ENCODE peak calls at places on chromosomes 2 and 18, in six cellular contexts. B is tibial nerve, O is aorta, A is Peyer's patch, S is HAP-1, M is upper lobe of right lung. C is an unnamed sample.

GRCh38 chr2:71830497-71831207 is 317.0 kb downstream of the CYP26B1 start:
- DNase-seq in B (no peak), O (no peak), A (no peak), S (no peak), M (no peak), C (no peak)

GRCh38 chr2:205930209-205930608 is 155.8 kb downstream of the INO80D start:
- DNase-seq in B (no peak), O (no peak), A (no peak), S (peak), M (no peak), C (no peak)

GRCh38 chr18:73848656-73849055 is 299.0 kb downstream of the FBXO15 start:
- DNase-seq in B (no peak), O (no peak), A (no peak), S (no peak), M (no peak), C (no peak)

GRCh38 chr2:147945660-147946059 is 74.9 kb downstream of the ORC4 start:
- DNase-seq in B (no peak), O (no peak), A (no peak), S (no peak), M (no peak), C (no peak)

GRCh38 chr2:101740555-101740964 is 43.1 kb downstream of the MAP4K4 start:
- DNase-seq in B (no peak), O (no peak), A (no peak), S (no peak), M (no peak), C (no peak)

GRCh38 chr2:159742846-159743245 is 30.5 kb downstream of the MARCHF7 start:
- DNase-seq in B (no peak), O (no peak), A (no peak), S (no peak), M (no peak), C (no peak)

GRCh38 chr2:177784449-177784845 is 288.1 kb downstream of the PDE11A start:
- DNase-seq in B (peak), O (no peak), A (no peak), S (no peak), M (no peak), C (no peak)

GRCh38 chr2:231342111-231342711 is 53.3 kb upstream of the B3GNT7 start:
- DNase-seq in B (peak), O (peak), A (no peak), S (no peak), M (peak), C (no peak)

GRCh38 chr2:62340981-62341624 is 145.2 kb downstream of the B3GNT2 start:
- DNase-seq in B (no peak), O (no peak), A (no peak), S (no peak), M (no peak), C (no peak)

GRCh38 chr2:161938335-161938734 is 135.7 kb downstream of the DPP4 start:
- DNase-seq in B (no peak), O (no peak), A (no peak), S (no peak), M (no peak), C (no peak)

GRCh38 chr2:233353101-233353768 is 1.1 kb upstream of the DGKD start:
- DNase-seq in B (no peak), O (no peak), A (peak), S (no peak), M (peak), C (no peak)

GRCh38 chr2:178241852-178242551 is 47.7 kb downstream of the OSBPL6 start:
- DNase-seq in B (peak), O (no peak), A (peak), S (no peak), M (no peak), C (no peak)

GRCh38 chr2:61702088-61702467 is 151.8 kb downstream of the FAM161A start:
- DNase-seq in B (no peak), O (no peak), A (no peak), S (no peak), M (no peak), C (no peak)

GRCh38 chr2:205902041-205902898 is 183.7 kb downstream of the INO80D start:
- DNase-seq in B (no peak), O (no peak), A (peak), S (no peak), M (no peak), C (no peak)

GRCh38 chr2:675051-675450 is 2.2 kb downstream of the TMEM18 start:
- DNase-seq in B (no peak), O (no peak), A (no peak), S (no peak), M (no peak), C (no peak)

GRCh38 chr2:237517990-237518389 is 30.9 kb downstream of the MLPH start:
- DNase-seq in B (no peak), O (no peak), A (no peak), S (no peak), M (no peak), C (no peak)

GRCh38 chr18:22796069-22796468 is 137.1 kb upstream of the RBBP8 start:
- DNase-seq in B (no peak), O (no peak), A (no peak), S (no peak), M (no peak), C (no peak)

GRCh38 chr2:23135481-23136100 is 249.4 kb upstream of the KLHL29 start:
- DNase-seq in B (no peak), O (peak), A (no peak), S (no peak), M (no peak), C (peak)

GRCh38 chr2:233424028-233424951 is 70.0 kb downstream of the DGKD start:
- DNase-seq in B (no peak), O (no peak), A (peak), S (no peak), M (peak), C (no peak)

GRCh38 chr2:211144974-211145373 is 588.6 kb downstream of the CPS1 start:
- DNase-seq in B (no peak), O (no peak), A (no peak), S (no peak), M (no peak), C (no peak)

GRCh38 chr2:147482590-147483292 is 362.1 kb upstream of the ACVR2A start:
- DNase-seq in B (no peak), O (no peak), A (no peak), S (no peak), M (no peak), C (no peak)

GRCh38 chr2:240319855-240320560 is 115.5 kb upstream of the GPC1 start:
- DNase-seq in B (no peak), O (peak), A (no peak), S (no peak), M (no peak), C (no peak)

GRCh38 chr18:27847412-27847811 is 329.5 kb downstream of the CDH2 start:
- DNase-seq in B (no peak), O (no peak), A (no peak), S (no peak), M (no peak), C (no peak)

GRCh38 chr2:174280596-174280995 is 32.3 kb upstream of the OLA1 start:
- DNase-seq in B (no peak), O (no peak), A (no peak), S (no peak), M (no peak), C (no peak)

GRCh38 chr2:129744649-129745048 is 234.8 kb upstream of the RAB6C start:
- DNase-seq in B (no peak), O (no peak), A (no peak), S (no peak), M (no peak), C (no peak)

GRCh38 chr2:145593991-145594702 is 1074.2 kb upstream of the ZEB2 start:
- DNase-seq in B (no peak), O (no peak), A (no peak), S (no peak), M (no peak), C (no peak)

GRCh38 chr2:240013343-240013742 is 11.8 kb downstream of the NDUFA10 start:
- DNase-seq in B (no peak), O (no peak), A (no peak), S (no peak), M (no peak), C (no peak)

GRCh38 chr18:41227993-41228392 is 727.0 kb upstream of the PIK3C3 start:
- DNase-seq in B (no peak), O (no peak), A (no peak), S (no peak), M (no peak), C (no peak)

GRCh38 chr2:197079832-197080555 is 153.5 kb upstream of the PGAP1 start:
- DNase-seq in B (no peak), O (no peak), A (no peak), S (no peak), M (no peak), C (no peak)

GRCh38 chr2:84631047-84631446 is 114.7 kb downstream of the DNAH6 start:
- DNase-seq in B (no peak), O (no peak), A (no peak), S (peak), M (no peak), C (peak)

GRCh38 chr2:99488999-99489757 is 639 bp downstream of the REV1 start:
- DNase-seq in B (peak), O (peak), A (peak), S (peak), M (peak), C (no peak)

GRCh38 chr18:63882333-63883141 is 5.0 kb upstream of the SERPINB2 start:
- DNase-seq in B (no peak), O (no peak), A (no peak), S (no peak), M (no peak), C (no peak)

GRCh38 chr2:119432882-119433522 is 1.3 kb downstream of the TMEM37 start:
- DNase-seq in B (no peak), O (no peak), A (no peak), S (no peak), M (no peak), C (no peak)
- H3K4me3 ChIP-seq in B (peak), O (no peak), A (no peak), S (no peak), M (peak), C (peak)

GRCh38 chr2:108834620-108835019 is 48.0 kb downstream of the CCDC138 start:
- DNase-seq in B (no peak), O (no peak), A (no peak), S (no peak), M (no peak), C (no peak)

GRCh38 chr2:108835038-108835437 is 48.5 kb downstream of the CCDC138 start:
- DNase-seq in B (no peak), O (no peak), A (no peak), S (no peak), M (no peak), C (no peak)

GRCh38 chr2:108837198-108837597 is 50.6 kb downstream of the CCDC138 start:
- DNase-seq in B (no peak), O (no peak), A (no peak), S (no peak), M (no peak), C (no peak)

GRCh38 chr2:108829916-108830315 is 43.3 kb downstream of the CCDC138 start:
- DNase-seq in B (no peak), O (no peak), A (no peak), S (no peak), M (no peak), C (no peak)

DNA sequence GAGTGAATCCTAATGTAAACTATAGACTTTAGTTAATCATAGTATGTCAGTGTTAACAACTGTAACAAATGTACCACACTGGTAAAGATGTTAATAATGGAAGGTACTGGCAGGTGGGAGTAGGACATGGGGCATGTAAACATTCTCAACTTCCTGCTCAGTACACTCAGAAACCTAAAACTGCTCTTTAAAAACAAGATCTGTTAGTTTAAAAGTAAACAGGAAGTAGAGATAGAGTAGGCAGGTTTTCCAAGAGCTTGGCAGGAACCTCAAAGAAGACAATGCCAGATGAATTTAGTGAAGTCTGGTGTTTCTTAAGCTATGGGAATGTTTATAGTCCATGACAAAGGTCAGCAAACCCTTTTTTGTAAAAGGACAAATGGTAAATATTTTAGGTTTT is 46.6 kb downstream of the CCDC138 start:
- DNase-seq in B (no peak), O (no peak), A (no peak), S (no peak), M (no peak), C (no peak)
- H3K4me3 ChIP-seq in B (no peak), O (no peak), A (no peak), S (no peak), M (no peak), C (no peak)

GRCh38 chr2:220228310-220229006 is 601.0 kb downstream of the SLC4A3 start:
- DNase-seq in B (no peak), O (no peak), A (no peak), S (no peak), M (no peak), C (no peak)
- H3K4me3 ChIP-seq in B (no peak), O (no peak), A (no peak), S (no peak), M (no peak), C (no peak)

DNA sequence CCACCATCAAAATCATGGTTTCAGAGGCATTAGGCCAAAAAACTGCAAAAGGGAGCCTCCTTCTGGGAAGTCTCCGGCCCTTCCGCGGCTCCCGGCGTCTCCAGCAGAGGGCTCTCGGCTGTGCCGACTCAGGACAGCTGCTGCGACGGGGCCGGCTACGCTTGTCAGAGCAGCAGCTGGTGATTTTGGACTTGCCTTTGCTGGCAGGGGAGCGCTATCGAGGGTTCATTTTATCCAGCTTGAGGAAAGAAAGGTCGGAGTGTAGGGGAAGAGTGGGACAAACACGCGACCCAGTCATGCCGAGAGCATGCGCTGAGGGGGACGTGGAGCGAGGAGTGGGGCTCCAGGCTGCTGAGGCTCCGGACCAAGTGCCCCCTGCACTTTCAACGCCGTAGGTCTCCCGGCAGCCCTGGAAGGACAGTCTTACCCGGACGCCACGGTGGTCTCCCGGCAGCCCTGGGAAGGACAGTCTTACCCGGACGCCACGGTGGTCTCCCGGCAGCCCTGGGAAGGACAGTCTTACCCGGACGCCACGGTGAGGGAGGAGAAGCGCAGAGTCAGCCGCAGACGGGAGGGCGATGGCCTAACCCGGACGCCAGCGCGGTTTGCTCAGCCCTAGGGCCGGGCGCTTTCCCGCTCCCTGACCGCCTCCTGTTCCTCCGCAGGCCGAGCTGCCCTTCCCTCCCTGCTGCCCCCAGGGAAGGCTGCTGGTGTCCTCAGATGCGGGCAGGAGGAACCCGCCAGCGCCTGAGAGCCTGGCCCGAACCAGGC is 21.7 kb downstream of the DDX18 start:
- DNase-seq in B (peak), O (peak), A (peak), S (peak), M (peak), C (no peak)
- H3K4me3 ChIP-seq in B (peak), O (peak), A (peak), S (no peak), M (peak), C (peak)

GRCh38 chr2:55013936-55014335 is 36.3 kb downstream of the RTN4 start:
- DNase-seq in B (no peak), O (no peak), A (no peak), S (peak), M (no peak), C (no peak)

GRCh38 chr2:55011741-55012574 is 38.3 kb downstream of the RTN4 start:
- DNase-seq in B (no peak), O (no peak), A (no peak), S (peak), M (no peak), C (no peak)

GRCh38 chr2:55010915-55011314 is 39.3 kb downstream of the RTN4 start:
- DNase-seq in B (peak), O (no peak), A (no peak), S (no peak), M (no peak), C (no peak)

GRCh38 chr2:55014962-55015939 is 35.0 kb downstream of the RTN4 start:
- DNase-seq in B (peak), O (no peak), A (peak), S (peak), M (no peak), C (no peak)

DNA sequence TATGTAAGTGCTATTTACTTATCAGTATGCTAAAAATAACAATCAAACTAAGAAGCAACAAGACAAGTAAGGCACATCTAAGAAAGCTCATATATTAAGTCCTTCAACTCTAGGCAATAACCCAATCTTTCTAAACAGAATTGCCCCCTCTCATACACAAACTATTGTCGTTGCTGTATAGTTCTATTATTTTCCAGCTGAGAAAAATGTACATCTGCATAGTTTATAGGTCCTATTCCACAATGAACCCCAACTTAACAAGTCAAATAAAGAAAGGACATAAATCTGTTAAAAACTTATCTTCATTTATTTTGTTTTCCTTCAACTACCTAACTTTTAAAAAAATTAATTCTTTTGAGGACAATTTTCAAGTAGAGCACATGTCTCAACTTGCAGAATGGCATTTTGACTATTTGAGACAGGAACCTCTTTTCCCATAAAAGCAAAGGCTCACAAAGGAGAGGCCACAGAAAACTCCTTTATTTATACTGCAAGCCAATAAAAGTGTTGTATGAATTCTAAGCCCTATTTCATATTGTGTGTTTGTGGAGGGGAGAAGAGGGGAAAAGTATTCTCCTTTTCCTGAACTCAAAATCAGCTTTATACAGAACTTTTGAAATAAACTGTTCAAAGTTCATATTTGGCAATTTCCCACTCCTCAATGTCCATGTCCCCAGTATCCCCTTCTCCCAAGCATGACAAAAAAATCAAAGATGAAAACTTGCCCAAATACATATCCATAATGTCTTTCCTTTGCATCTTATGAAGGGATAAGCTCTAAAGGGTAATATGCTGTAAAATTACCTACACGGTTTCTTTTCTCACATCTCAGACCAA is 37.4 kb downstream of the RTN4 start:
- DNase-seq in B (no peak), O (no peak), A (no peak), S (peak), M (no peak), C (no peak)
- H3K4me3 ChIP-seq in B (no peak), O (no peak), A (no peak), S (no peak), M (no peak), C (no peak)

DNA sequence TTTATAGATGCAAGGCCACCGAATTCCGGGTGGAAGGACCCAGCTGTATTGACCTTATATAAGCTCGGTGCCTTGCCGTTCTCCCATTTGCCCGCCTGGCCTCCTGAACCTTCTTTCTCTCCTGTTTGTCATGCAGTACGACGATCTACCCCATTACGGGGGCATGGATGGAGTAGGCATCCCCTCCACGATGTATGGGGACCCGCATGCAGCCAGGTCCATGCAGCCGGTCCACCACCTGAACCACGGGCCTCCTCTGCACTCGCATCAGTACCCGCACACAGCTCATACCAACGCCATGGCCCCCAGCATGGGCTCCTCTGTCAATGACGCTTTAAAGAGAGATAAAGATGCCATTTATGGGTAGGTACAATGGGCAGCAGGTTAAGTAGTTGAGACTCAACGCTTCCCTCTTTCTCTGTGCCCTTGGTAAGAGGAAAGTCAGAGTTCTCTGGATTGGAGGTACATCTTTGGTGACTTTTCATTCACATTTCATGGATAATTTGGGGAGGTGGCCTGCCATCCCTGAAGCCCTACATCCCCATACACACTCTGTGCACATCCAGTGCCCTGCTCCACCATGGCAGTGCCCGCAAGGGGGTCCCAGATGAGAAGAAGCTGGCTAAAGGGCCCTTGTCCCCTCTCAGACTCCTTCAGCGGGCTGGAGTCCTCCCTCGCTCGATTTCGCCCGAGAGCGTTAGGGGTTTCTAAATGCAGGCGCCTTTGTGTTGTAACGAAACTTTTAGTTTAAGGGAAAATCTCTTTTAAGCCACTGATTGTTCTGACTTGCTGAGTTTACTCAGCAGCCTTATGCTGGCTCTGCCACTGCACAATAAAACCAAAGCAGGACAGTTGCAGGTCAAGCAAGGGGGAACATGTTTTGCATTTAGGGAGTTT is 2.9 kb downstream of the MEIS1 start:
- DNase-seq in B (no peak), O (no peak), A (no peak), S (peak), M (no peak), C (no peak)
- H3K4me3 ChIP-seq in B (peak), O (peak), A (peak), S (peak), M (peak), C (no peak)

GRCh38 chr18:50560681-50561629 is 1.1 kb downstream of the MAPK4 start:
- DNase-seq in B (no peak), O (peak), A (no peak), S (peak), M (no peak), C (no peak)
- H3K4me3 ChIP-seq in B (peak), O (peak), A (peak), S (peak), M (peak), C (peak)

GRCh38 chr18:49461602-49461977 is 1.1 kb upstream of the DYM start:
- DNase-seq in B (no peak), O (no peak), A (no peak), S (no peak), M (no peak), C (no peak)
- H3K4me3 ChIP-seq in B (no peak), O (no peak), A (no peak), S (no peak), M (no peak), C (no peak)